ENCODE peak calls at places on chromosomes 11 and 22, in seven cellular contexts. One of them, this sample, is unnamed.

GRCh38 chr11:118052581-118053206 is 24.2 kb upstream of the TMPRSS4 start:
- DNase-seq in K562: peak; percentile 57
- DNase-seq in H1: no peak
- DNase-seq in uterus: no peak
- DNase-seq in lower leg skin: no peak
- DNase-seq in HCT116: no peak
- DNase-seq in body of pancreas: no peak
- DNase-seq in this sample: no peak

GRCh38 chr11:125935629-125936199 is 10.1 kb upstream of the VSIG10L2 start:
- DNase-seq in HCT116: no peak
- DNase-seq in uterus: peak; percentile 81
- DNase-seq in H1: peak; percentile 33
- DNase-seq in body of pancreas: no peak
- DNase-seq in lower leg skin: no peak
- DNase-seq in K562: no peak
- DNase-seq in this sample: no peak

GRCh38 chr22:26556904-26557303 is 33.0 kb downstream of the TPST2 start:
- DNase-seq in HCT116: no peak
- DNase-seq in lower leg skin: no peak
- DNase-seq in H1: no peak
- DNase-seq in uterus: no peak
- DNase-seq in K562: no peak
- DNase-seq in body of pancreas: peak; percentile 96
- DNase-seq in this sample: no peak

GRCh38 chr11:71108013-71108865 is 144.1 kb downstream of the SHANK2 start:
- DNase-seq in body of pancreas: no peak
- DNase-seq in uterus: no peak
- DNase-seq in lower leg skin: no peak
- DNase-seq in K562: no peak
- DNase-seq in H1: no peak
- DNase-seq in HCT116: no peak
- DNase-seq in this sample: no peak

GRCh38 chr22:29795663-29796062 is 28.5 kb downstream of the UQCR10 start:
- DNase-seq in K562: no peak
- DNase-seq in uterus: no peak
- DNase-seq in HCT116: no peak
- DNase-seq in lower leg skin: no peak
- DNase-seq in H1: no peak
- DNase-seq in body of pancreas: no peak
- DNase-seq in this sample: no peak

GRCh38 chr22:16789860-16790493 is 35.2 kb downstream of the XKR3 start:
- DNase-seq in body of pancreas: no peak
- DNase-seq in K562: no peak
- DNase-seq in lower leg skin: no peak
- DNase-seq in HCT116: no peak
- DNase-seq in uterus: no peak
- DNase-seq in H1: no peak
- DNase-seq in this sample: no peak

GRCh38 chr11:10490398-10491232 is 35.6 kb downstream of the AMPD3 start:
- DNase-seq in body of pancreas: peak; percentile 55
- DNase-seq in lower leg skin: peak; percentile 78
- DNase-seq in H1: no peak
- DNase-seq in K562: peak; percentile 83
- DNase-seq in uterus: peak; percentile 67
- DNase-seq in HCT116: peak; percentile 94
- DNase-seq in this sample: peak; percentile 51

GRCh38 chr11:93608280-93608862 is 53.1 kb upstream of the CEP295 start:
- DNase-seq in H1: no peak
- DNase-seq in uterus: no peak
- DNase-seq in lower leg skin: no peak
- DNase-seq in K562: no peak
- DNase-seq in HCT116: no peak
- DNase-seq in body of pancreas: no peak
- DNase-seq in this sample: no peak

GRCh38 chr11:66126064-66126463 is 56.0 kb downstream of the PACS1 start:
- DNase-seq in HCT116: no peak
- DNase-seq in H1: no peak
- DNase-seq in body of pancreas: no peak
- DNase-seq in lower leg skin: no peak
- DNase-seq in K562: no peak
- DNase-seq in uterus: no peak
- DNase-seq in this sample: no peak

GRCh38 chr22:24406322-24407277 is 20.8 kb upstream of the ADORA2A start:
- DNase-seq in K562: peak; percentile 21
- DNase-seq in lower leg skin: no peak
- DNase-seq in uterus: no peak
- DNase-seq in body of pancreas: no peak
- DNase-seq in H1: no peak
- DNase-seq in HCT116: no peak
- DNase-seq in this sample: peak; percentile 76

GRCh38 chr11:4551346-4551979 is 6.5 kb downstream of the OR52M1 start:
- DNase-seq in body of pancreas: no peak
- DNase-seq in K562: peak; percentile 47
- DNase-seq in HCT116: no peak
- DNase-seq in lower leg skin: no peak
- DNase-seq in uterus: no peak
- DNase-seq in H1: no peak
- DNase-seq in this sample: peak; percentile 21

GRCh38 chr22:39434243-39434653 is 22.6 kb upstream of the MGAT3 start:
- DNase-seq in K562: no peak
- DNase-seq in lower leg skin: no peak
- DNase-seq in body of pancreas: no peak
- DNase-seq in H1: no peak
- DNase-seq in HCT116: no peak
- DNase-seq in uterus: no peak
- DNase-seq in this sample: no peak

GRCh38 chr11:47566166-47566546 is 757 bp downstream of the PTPMT1 start:
- DNase-seq in HCT116: no peak
- DNase-seq in H1: no peak
- DNase-seq in body of pancreas: no peak
- DNase-seq in uterus: no peak
- DNase-seq in lower leg skin: no peak
- DNase-seq in K562: no peak
- DNase-seq in this sample: peak; percentile 53

GRCh38 chr11:65305501-65306268 is 9.0 kb upstream of the CDC42EP2 start:
- DNase-seq in H1: no peak
- DNase-seq in lower leg skin: no peak
- DNase-seq in HCT116: no peak
- DNase-seq in K562: no peak
- DNase-seq in body of pancreas: peak; percentile 78
- DNase-seq in uterus: no peak
- DNase-seq in this sample: no peak

GRCh38 chr22:30806391-30806861 is 111.8 kb downstream of the OSBP2 start:
- DNase-seq in H1: peak; percentile 52
- DNase-seq in K562: no peak
- DNase-seq in HCT116: peak; percentile 66
- DNase-seq in lower leg skin: no peak
- DNase-seq in body of pancreas: no peak
- DNase-seq in uterus: no peak
- DNase-seq in this sample: no peak

GRCh38 chr11:43197357-43197756 is 114.4 kb upstream of the API5 start:
- DNase-seq in K562: no peak
- DNase-seq in uterus: no peak
- DNase-seq in HCT116: no peak
- DNase-seq in lower leg skin: no peak
- DNase-seq in H1: no peak
- DNase-seq in body of pancreas: no peak
- DNase-seq in this sample: no peak

GRCh38 chr11:46376258-46377050 is 5.0 kb upstream of the MDK start:
- DNase-seq in K562: no peak
- DNase-seq in H1: no peak
- DNase-seq in uterus: no peak
- DNase-seq in HCT116: no peak
- DNase-seq in lower leg skin: no peak
- DNase-seq in body of pancreas: no peak
- DNase-seq in this sample: no peak

GRCh38 chr22:37985050-37985585 is 763 bp upstream of the SOX10 start:
- DNase-seq in body of pancreas: no peak
- DNase-seq in lower leg skin: no peak
- DNase-seq in uterus: no peak
- DNase-seq in K562: no peak
- DNase-seq in H1: no peak
- DNase-seq in HCT116: no peak
- DNase-seq in this sample: no peak

GRCh38 chr11:109858152-109858551 is 235.0 kb upstream of the ZC3H12C start:
- DNase-seq in lower leg skin: no peak
- DNase-seq in H1: no peak
- DNase-seq in body of pancreas: no peak
- DNase-seq in HCT116: no peak
- DNase-seq in K562: no peak
- DNase-seq in uterus: no peak
- DNase-seq in this sample: no peak

GRCh38 chr11:1335811-1336761 is 26.7 kb upstream of the TOLLIP start:
- DNase-seq in uterus: peak; percentile 68
- DNase-seq in H1: peak; percentile 65
- DNase-seq in HCT116: no peak
- DNase-seq in K562: peak; percentile 82
- DNase-seq in lower leg skin: peak; percentile 88
- DNase-seq in body of pancreas: peak; percentile 64
- DNase-seq in this sample: peak; percentile 69

GRCh38 chr11:7413961-7414728 is 71.2 kb upstream of the OLFML1 start:
- DNase-seq in H1: no peak
- DNase-seq in K562: no peak
- DNase-seq in body of pancreas: no peak
- DNase-seq in uterus: no peak
- DNase-seq in HCT116: no peak
- DNase-seq in lower leg skin: no peak
- DNase-seq in this sample: no peak

GRCh38 chr11:134253189-134253993 is at the start of the genes ACAD8 and THYN1:
- DNase-seq in H1: peak; percentile 94
- DNase-seq in body of pancreas: peak; percentile 97
- DNase-seq in lower leg skin: peak; percentile 96
- DNase-seq in HCT116: peak; percentile 90
- DNase-seq in uterus: peak; percentile 97
- DNase-seq in K562: peak; percentile 98
- DNase-seq in this sample: peak; percentile 96
- TF ChIP-seq POLR2A in H1: peak; percentile 73
- TF ChIP-seq POLR2A in body of pancreas: peak; percentile 51
- TF ChIP-seq POLR2A in lower leg skin: no peak
- TF ChIP-seq POLR2A in HCT116: peak; percentile 86
- TF ChIP-seq POLR2A in uterus: peak; percentile 61
- TF ChIP-seq POLR2A in K562: peak; percentile 74
- TF ChIP-seq POLR2A in this sample: peak; percentile 81

GRCh38 chr11:73862971-73863370 is 13.7 kb downstream of the COA4 start:
- DNase-seq in uterus: no peak
- DNase-seq in K562: no peak
- DNase-seq in H1: no peak
- DNase-seq in lower leg skin: no peak
- DNase-seq in body of pancreas: no peak
- DNase-seq in HCT116: no peak
- DNase-seq in this sample: no peak

GRCh38 chr11:73866586-73866996 is 10.1 kb downstream of the COA4 start:
- DNase-seq in H1: no peak
- DNase-seq in K562: no peak
- DNase-seq in lower leg skin: peak; percentile 33
- DNase-seq in HCT116: peak; percentile 12
- DNase-seq in body of pancreas: no peak
- DNase-seq in uterus: peak; percentile 49
- DNase-seq in this sample: no peak

GRCh38 chr11:73870261-73870660 is 6.4 kb downstream of the COA4 start:
- DNase-seq in HCT116: no peak
- DNase-seq in K562: no peak
- DNase-seq in uterus: no peak
- DNase-seq in H1: no peak
- DNase-seq in body of pancreas: no peak
- DNase-seq in lower leg skin: no peak
- DNase-seq in this sample: no peak

GRCh38 chr11:73869234-73869949 is 7.3 kb downstream of the COA4 start:
- DNase-seq in HCT116: no peak
- DNase-seq in body of pancreas: no peak
- DNase-seq in lower leg skin: no peak
- DNase-seq in K562: no peak
- DNase-seq in uterus: no peak
- DNase-seq in H1: no peak
- DNase-seq in this sample: peak; percentile 75

DNA sequence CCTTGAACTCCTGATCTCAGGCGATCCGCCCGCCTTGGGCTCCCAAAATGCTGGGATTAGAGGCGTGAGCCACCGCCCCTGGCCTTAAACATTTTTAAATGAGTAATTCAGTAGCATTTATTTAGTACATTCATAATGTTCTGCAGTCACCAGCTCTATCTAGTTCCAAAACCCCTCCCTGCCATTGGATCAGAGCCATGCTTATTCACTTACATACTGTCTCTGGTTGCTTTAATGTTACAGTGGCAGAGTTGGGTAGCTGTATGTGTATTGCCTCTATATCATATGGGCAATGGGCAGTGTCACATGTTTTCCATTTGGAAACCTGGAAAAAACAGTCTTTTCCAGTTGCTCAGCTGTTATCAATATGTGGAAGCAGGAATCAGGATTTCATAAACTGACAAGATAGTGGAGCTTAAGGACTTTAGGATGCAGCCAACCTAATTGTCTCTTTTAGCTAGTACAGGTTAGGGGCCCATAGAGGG is 10.5 kb downstream of the COA4 start:
- DNase-seq in lower leg skin: peak; percentile 32
- DNase-seq in body of pancreas: no peak
- DNase-seq in H1: no peak
- DNase-seq in uterus: no peak
- DNase-seq in K562: no peak
- DNase-seq in HCT116: no peak
- DNase-seq in this sample: peak; percentile 55
- TF ChIP-seq POLR2A in lower leg skin: no peak
- TF ChIP-seq POLR2A in body of pancreas: no peak
- TF ChIP-seq POLR2A in H1: no peak
- TF ChIP-seq POLR2A in uterus: no peak
- TF ChIP-seq POLR2A in K562: no peak
- TF ChIP-seq POLR2A in HCT116: no peak
- TF ChIP-seq POLR2A in this sample: no peak

DNA sequence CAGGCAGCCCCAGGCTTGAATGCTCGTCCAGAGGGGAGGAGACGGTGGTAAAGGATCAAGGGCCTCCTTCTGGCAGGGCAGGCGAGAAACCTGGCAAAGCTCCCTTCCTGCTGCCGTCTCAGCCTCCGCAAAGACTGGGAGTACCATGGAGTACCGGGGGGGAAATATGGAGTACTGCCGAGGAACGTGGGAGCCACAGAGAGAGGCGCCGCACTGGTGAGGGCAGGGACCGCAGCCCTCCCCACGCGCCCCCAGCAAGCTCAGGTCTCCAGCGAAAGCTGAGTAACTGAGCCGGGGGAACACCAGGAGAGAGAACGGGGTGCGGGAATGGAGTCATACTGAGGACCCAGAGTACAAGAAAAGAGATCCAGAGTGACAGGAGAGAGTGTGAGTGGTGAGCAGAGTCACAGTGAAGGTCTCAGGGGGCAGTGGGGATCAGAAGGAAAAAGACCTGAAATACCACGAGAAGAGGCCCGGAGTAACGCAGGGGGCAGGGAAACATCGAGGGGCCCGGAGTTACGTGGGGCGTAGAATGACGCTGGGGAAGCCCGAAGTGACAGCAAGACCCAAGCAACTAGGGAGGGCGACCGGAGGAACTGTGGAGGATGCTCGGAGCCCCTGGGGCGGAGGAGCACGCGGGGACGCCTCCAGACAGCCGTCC is 740 bp downstream of the EML3 start:
- DNase-seq in uterus: peak; percentile 74
- DNase-seq in body of pancreas: peak; percentile 65
- DNase-seq in lower leg skin: no peak
- DNase-seq in H1: peak; percentile 56
- DNase-seq in K562: peak; percentile 60
- DNase-seq in HCT116: no peak
- DNase-seq in this sample: peak; percentile 74
- TF ChIP-seq POLR2A in uterus: no peak
- TF ChIP-seq POLR2A in body of pancreas: no peak
- TF ChIP-seq POLR2A in lower leg skin: no peak
- TF ChIP-seq POLR2A in H1: no peak
- TF ChIP-seq POLR2A in K562: peak; percentile 70
- TF ChIP-seq POLR2A in HCT116: no peak
- TF ChIP-seq POLR2A in this sample: peak; percentile 28

GRCh38 chr11:78188012-78188808 is at the start of gene KCTD21:
- DNase-seq in uterus: peak; percentile 96
- DNase-seq in HCT116: peak; percentile 90
- DNase-seq in body of pancreas: peak; percentile 96
- DNase-seq in H1: peak; percentile 95
- DNase-seq in K562: peak; percentile 96
- DNase-seq in lower leg skin: peak; percentile 95
- DNase-seq in this sample: peak; percentile 94
- TF ChIP-seq POLR2A in uterus: peak; percentile 58
- TF ChIP-seq POLR2A in HCT116: no peak
- TF ChIP-seq POLR2A in body of pancreas: no peak
- TF ChIP-seq POLR2A in H1: no peak
- TF ChIP-seq POLR2A in K562: peak; percentile 62
- TF ChIP-seq POLR2A in lower leg skin: no peak
- TF ChIP-seq POLR2A in this sample: peak; percentile 47